ENCODE peak calls at places on chromosomes 16 and 17, in four cellular contexts. Z is cardiac muscle cell, G is psoas muscle, C is thoracic aorta. S is an unnamed sample.

GRCh38 chr16:70675851-70676513 is 9.9 kb downstream of the MTSS2 start:
- DNase-seq in Z (no peak), G (peak; percentile 68), C (no peak), S (no peak)

GRCh38 chr16:69166221-69166833 is 20.6 kb upstream of the SNTB2 start:
- DNase-seq in Z (peak; percentile 33), G (no peak), C (no peak), S (no peak)

GRCh38 chr16:2692948-2693651 is 10.8 kb downstream of the KCTD5 start:
- DNase-seq in Z (no peak), G (peak; percentile 75), C (no peak), S (no peak)

GRCh38 chr16:89613101-89613953 is at the start of gene DPEP1:
- DNase-seq in Z (no peak), G (no peak), C (no peak), S (no peak)

GRCh38 chr17:4433515-4434031 is at the start of gene SPNS3:
- DNase-seq in Z (no peak), G (no peak), C (no peak), S (no peak)

GRCh38 chr17:10748475-10749110 is 18.8 kb upstream of the TMEM220 start:
- DNase-seq in Z (no peak), G (no peak), C (no peak), S (no peak)

GRCh38 chr17:20908373-20909273 is 134.2 kb downstream of the USP22 start:
- DNase-seq in Z (peak; percentile 89), G (peak; percentile 95), C (peak; percentile 40), S (peak; percentile 96)

GRCh38 chr17:41785091-41785875 is 1.2 kb downstream of the JUP start:
- DNase-seq in Z (peak; percentile 42), G (peak; percentile 68), C (no peak), S (peak; percentile 15)

GRCh38 chr17:78736526-78737079 is 45.5 kb downstream of the CYTH1 start:
- DNase-seq in Z (no peak), G (peak; percentile 80), C (no peak), S (peak; percentile 52)

GRCh38 chr16:84324439-84325262 is 30.0 kb downstream of the WFDC1 start:
- DNase-seq in Z (no peak), G (no peak), C (no peak), S (no peak)

GRCh38 chr17:78342438-78343098 is 17.3 kb downstream of the SOCS3 start:
- DNase-seq in Z (peak; percentile 92), G (peak; percentile 85), C (peak; percentile 64), S (peak; percentile 79)

GRCh38 chr16:65154321-65154720 is 32.5 kb upstream of the CDH11 start:
- DNase-seq in Z (no peak), G (no peak), C (no peak), S (no peak)

GRCh38 chr17:32486091-32486700 is 597 bp upstream of the CDK5R1 start:
- DNase-seq in Z (peak; percentile 81), G (peak; percentile 87), C (peak; percentile 33), S (peak; percentile 87)

GRCh38 chr17:76153640-76154039 is 12.6 kb upstream of the FOXJ1 start:
- DNase-seq in Z (peak; percentile 58), G (no peak), C (no peak), S (no peak)

GRCh38 chr16:22764662-22765302 is 49.2 kb upstream of the HS3ST2 start:
- DNase-seq in Z (no peak), G (no peak), C (no peak), S (peak; percentile 51)

GRCh38 chr16:90072442-90073105 is 4.6 kb downstream of the PRDM7 start:
- DNase-seq in Z (peak; percentile 82), G (no peak), C (no peak), S (no peak)

GRCh38 chr17:60158751-60159478 is 9.1 kb downstream of the CA4 start:
- DNase-seq in Z (peak; percentile 54), G (no peak), C (no peak), S (no peak)

GRCh38 chr17:40986920-40987319 is 2.8 kb upstream of the KRT40 start:
- DNase-seq in Z (no peak), G (no peak), C (no peak), S (no peak)

GRCh38 chr16:89602273-89602951 is 11.0 kb upstream of the DPEP1 start:
- DNase-seq in Z (peak; percentile 89), G (no peak), C (peak; percentile 27), S (peak; percentile 36)

GRCh38 chr17:33012522-33013033 is 20.9 kb downstream of the SPACA3 start:
- DNase-seq in Z (peak; percentile 91), G (no peak), C (no peak), S (no peak)

GRCh38 chr16:10150906-10151305 is 31.3 kb downstream of the GRIN2A start:
- DNase-seq in Z (no peak), G (no peak), C (no peak), S (no peak)

GRCh38 chr17:61878984-61879612 is 15.8 kb upstream of the BRIP1 start:
- DNase-seq in Z (peak; percentile 11), G (no peak), C (no peak), S (peak; percentile 69)

GRCh38 chr16:12057276-12057675 is 80.7 kb downstream of the SNX29 start:
- DNase-seq in Z (peak; percentile 66), G (peak; percentile 58), C (no peak), S (no peak)

GRCh38 chr16:59913666-59914065 is 1179.5 kb upstream of the GOT2 start:
- DNase-seq in Z (no peak), G (no peak), C (no peak), S (no peak)

GRCh38 chr16:7515543-7515942 is 182.9 kb downstream of the RBFOX1 start:
- DNase-seq in Z (no peak), G (no peak), C (no peak), S (no peak)

GRCh38 chr16:53115047-53115446 is 60.3 kb downstream of the CHD9 start:
- DNase-seq in Z (no peak), G (no peak), C (no peak), S (no peak)

GRCh38 chr17:40696651-40697072 is 6.9 kb downstream of the KRT24 start:
- DNase-seq in Z (no peak), G (no peak), C (no peak), S (no peak)

GRCh38 chr17:76145231-76146052 is 4.4 kb upstream of the FOXJ1 start:
- DNase-seq in Z (no peak), G (peak; percentile 57), C (no peak), S (no peak)

GRCh38 chr17:520447-521167 is 168.0 kb upstream of the RPH3AL start:
- DNase-seq in Z (peak; percentile 75), G (no peak), C (no peak), S (no peak)

GRCh38 chr17:40095944-40096791 is 4.2 kb downstream of the NR1D1 start:
- DNase-seq in Z (no peak), G (peak; percentile 81), C (no peak), S (peak; percentile 75)

GRCh38 chr16:28524544-28525179 is 14.1 kb downstream of the NUPR1 start:
- DNase-seq in Z (peak; percentile 16), G (no peak), C (no peak), S (no peak)

GRCh38 chr16:46882940-46883307 is 1.2 kb upstream of the GPT2 start:
- DNase-seq in Z (no peak), G (no peak), C (no peak), S (no peak)

GRCh38 chr16:50178397-50179018 is 25.4 kb downstream of the TENT4B start:
- DNase-seq in Z (peak; percentile 45), G (no peak), C (no peak), S (no peak)

GRCh38 chr16:50188619-50189136 is 35.6 kb downstream of the TENT4B start:
- DNase-seq in Z (no peak), G (no peak), C (no peak), S (no peak)

GRCh38 chr16:50182441-50182840 is 29.3 kb downstream of the TENT4B start:
- DNase-seq in Z (no peak), G (no peak), C (no peak), S (no peak)

GRCh38 chr16:50185005-50185505 is 31.9 kb downstream of the TENT4B start:
- DNase-seq in Z (peak; percentile 44), G (no peak), C (no peak), S (no peak)

DNA sequence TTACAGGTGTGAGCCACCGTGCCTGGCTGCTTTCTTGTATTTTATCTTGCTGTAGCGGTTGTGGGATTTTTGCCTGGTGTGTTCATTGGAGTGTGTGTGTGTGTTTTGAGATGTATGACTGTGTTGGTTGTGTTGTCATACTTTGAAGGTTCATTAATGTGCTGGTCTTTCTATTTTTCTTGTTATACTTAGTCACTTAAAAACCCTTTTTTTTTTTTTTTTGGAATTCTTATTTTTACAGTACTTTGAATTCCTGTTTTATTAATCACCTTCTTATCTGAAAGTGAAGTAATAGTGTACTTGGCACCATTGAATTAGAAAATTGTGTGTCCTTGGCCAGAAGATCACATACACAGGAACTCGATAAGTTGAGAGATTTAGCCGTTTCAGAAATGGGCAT is 30.2 kb downstream of the TENT4B start:
- DNase-seq in Z (peak; percentile 86), G (no peak), C (no peak), S (no peak)
- H3K27ac ChIP-seq in Z (no peak overlapping the region), G (no peak overlapping the region), C (peak overlapping the region; percentile 55), S (peak overlapping the region; percentile 90)

GRCh38 chr16:15873737-15874136 is 14.7 kb downstream of the CEP20 start:
- DNase-seq in Z (no peak), G (no peak), C (no peak), S (no peak)
- H3K36me3 ChIP-seq in Z (peaks cover 7% of the 10 kb centered on the region), G (peaks cover 64% of the 10 kb centered on the region), C (peaks cover 6% of the 10 kb centered on the region), S (no peaks in the 10 kb centered on the region)

GRCh38 chr17:45284176-45285140 is 22.6 kb upstream of the SPATA32 start:
- DNase-seq in Z (no peak), G (peak; percentile 93), C (no peak), S (peak; percentile 18)
- TF ChIP-seq CTCF in Z (peak; percentile 20), G (peak; percentile 40), C (no peak), S (no peak)

GRCh38 chr16:67531247-67531646 is 2.6 kb downstream of the RIPOR1 start:
- DNase-seq in Z (no peak), G (peak; percentile 37), C (no peak), S (peak; percentile 36)

GRCh38 chr16:67529639-67530012 is 997 bp downstream of the RIPOR1 start:
- DNase-seq in Z (peak; percentile 31), G (peak; percentile 64), C (no peak), S (no peak)

GRCh38 chr16:67528870-67529638 is 425 bp downstream of the RIPOR1 start:
- DNase-seq in Z (peak; percentile 50), G (peak; percentile 81), C (no peak), S (no peak)

GRCh38 chr16:67528222-67528869 is at the start of gene RIPOR1:
- DNase-seq in Z (peak; percentile 33), G (peak; percentile 67), C (no peak), S (peak; percentile 72)

GRCh38 chr16:67530013-67530939 is 1.6 kb downstream of the RIPOR1 start:
- DNase-seq in Z (peak; percentile 85), G (peak; percentile 87), C (peak; percentile 62), S (peak; percentile 74)
- H3K27ac ChIP-seq in Z (no peak overlapping the region), G (peak overlapping the region; percentile 80), C (peak overlapping the region; percentile 94), S (peak overlapping the region; percentile 79)

DNA sequence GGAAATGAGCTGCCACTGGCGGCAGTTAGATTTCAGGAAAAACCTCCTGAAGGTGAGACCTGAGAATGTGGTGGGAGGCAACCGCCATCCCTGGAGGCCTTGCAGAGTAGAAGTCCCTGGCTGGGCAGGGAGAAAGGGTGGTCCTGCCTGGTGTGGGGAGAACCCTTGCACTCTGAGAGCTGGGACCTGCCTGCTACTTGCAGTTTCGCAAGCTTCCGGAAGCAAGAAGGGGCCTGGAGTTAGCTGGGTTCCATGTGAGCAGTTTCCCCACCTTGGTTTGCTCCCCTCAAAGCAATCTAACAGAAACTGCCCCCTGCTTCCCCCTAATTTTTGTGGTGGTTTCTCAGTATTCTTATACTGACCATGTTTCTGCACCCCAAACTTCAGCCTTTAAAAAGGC is 6.5 kb downstream of the ZNF629 start:
- DNase-seq in Z (no peak), G (no peak), C (no peak), S (no peak)
- H3K36me3 ChIP-seq in Z (peaks cover 27% of the 10 kb centered on the region), G (peaks cover 33% of the 10 kb centered on the region), C (peaks cover 23% of the 10 kb centered on the region), S (peaks cover 30% of the 10 kb centered on the region)

GRCh38 chr17:58692239-58693055 is at the start of gene RAD51C:
- DNase-seq in Z (peak; percentile 93), G (peak; percentile 92), C (peak; percentile 5), S (peak; percentile 85)
- TF ChIP-seq CTCF in Z (no peak), G (no peak), C (no peak), S (no peak)

GRCh38 chr17:70127221-70127873 is 42.0 kb upstream of the KCNJ2 start:
- DNase-seq in Z (no peak), G (no peak), C (no peak), S (no peak)
- H3K27ac ChIP-seq in Z (no peak overlapping the region), G (no peak overlapping the region), C (no peak overlapping the region), S (no peak overlapping the region)